ENCODE peak calls at places on chromosomes 13 and 19, in six cellular contexts. D is astrocyte of the hippocampus, H is HS-27A, V is uterus, W is AG04449, I is cardiac fibroblast. U is an unnamed sample.

GRCh38 chr19:7783991-7784421 is 21.0 kb downstream of the CLEC4M start:
- DNase-seq in V (no peak), W (no peak), H (no peak), D (no peak), I (peak), U (no peak)

GRCh38 chr13:48251616-48252081 is 18.6 kb downstream of the ITM2B start:
- DNase-seq in D (no peak), I (peak), W (peak), H (no peak), V (peak), U (no peak)

GRCh38 chr13:72716776-72717175 is 10.7 kb downstream of the MZT1 start:
- DNase-seq in D (no peak), H (no peak), I (no peak), W (no peak), V (no peak), U (no peak)

GRCh38 chr13:38685974-38686571 is 804 bp upstream of the FREM2 start:
- DNase-seq in V (no peak), D (peak), I (peak), H (no peak), W (no peak), U (no peak)

GRCh38 chr13:72850959-72851677 is 69.2 kb downstream of the PIBF1 start:
- DNase-seq in W (no peak), H (no peak), I (no peak), V (no peak), D (no peak), U (no peak)

GRCh38 chr19:1084024-1084868 is 10.9 kb downstream of the POLR2E start:
- DNase-seq in D (no peak), V (no peak), W (no peak), H (no peak), I (no peak), U (no peak)

GRCh38 chr13:24178847-24179845 is 18.6 kb downstream of the SPATA13 start:
- DNase-seq in V (no peak), D (no peak), H (no peak), I (peak), W (no peak), U (no peak)

GRCh38 chr13:48750588-48751383 is 97.1 kb downstream of the CYSLTR2 start:
- DNase-seq in V (peak), D (peak), I (peak), W (no peak), H (no peak), U (no peak)

GRCh38 chr19:58033741-58034475 is at the start of gene ZSCAN1:
- DNase-seq in D (peak), V (peak), H (no peak), W (peak), I (peak), U (peak)

GRCh38 chr13:74066937-74067336 is 67.3 kb downstream of the KLF12 start:
- DNase-seq in H (no peak), I (peak), V (no peak), D (peak), W (no peak), U (no peak)

GRCh38 chr19:32233885-32234284 is 111.5 kb upstream of the ZNF507 start:
- DNase-seq in W (no peak), V (no peak), D (no peak), I (no peak), H (no peak), U (no peak)

GRCh38 chr13:110014719-110015118 is 228.3 kb upstream of the IRS2 start:
- DNase-seq in D (no peak), I (peak), W (no peak), H (no peak), V (no peak), U (no peak)

GRCh38 chr19:43470288-43470687 is 4.9 kb upstream of the LYPD3 start:
- DNase-seq in H (no peak), I (peak), W (no peak), D (peak), V (no peak), U (no peak)

GRCh38 chr13:32443111-32443510 is 15.2 kb upstream of the N4BP2L1 start:
- DNase-seq in H (no peak), I (peak), D (no peak), V (no peak), W (no peak), U (no peak)

GRCh38 chr19:6125571-6125989 is 9.9 kb upstream of the ACSBG2 start:
- DNase-seq in W (no peak), H (peak), V (peak), I (peak), D (peak), U (no peak)

GRCh38 chr13:31322702-31323101 is 122.9 kb downstream of the B3GLCT start:
- DNase-seq in D (no peak), V (no peak), I (no peak), H (no peak), W (no peak), U (no peak)

GRCh38 chr19:15239337-15239949 is 7.2 kb upstream of the EPHX3 start:
- DNase-seq in I (no peak), H (no peak), W (no peak), D (no peak), V (no peak), U (no peak)

GRCh38 chr19:51552996-51553725 is 17.9 kb upstream of the ZNF175 start:
- DNase-seq in D (peak), W (no peak), V (peak), I (peak), H (no peak), U (no peak)

GRCh38 chr19:52638601-52639000 is 446 bp upstream of the ZNF83 start:
- DNase-seq in I (no peak), D (peak), H (no peak), V (no peak), W (no peak), U (peak)

GRCh38 chr19:3249408-3249807 is 24.9 kb downstream of the CELF5 start:
- DNase-seq in V (no peak), I (no peak), W (no peak), H (no peak), D (no peak), U (no peak)

U was measured in non-pigmented ciliary epithelial cell.